ENCODE peak calls at places on chromosomes 3 and 15, in four cellular contexts. R, J, H and C are unnamed samples.

GRCh38 chr3:128473180-128473519 is 6.5 kb upstream of the DNAJB8 start:
- DNase-seq in R (no peak), H (no peak), J (no peak), C (no peak)

GRCh38 chr3:14787630-14788029 is 31.1 kb upstream of the FGD5 start:
- DNase-seq in R (no peak), H (no peak), J (no peak), C (no peak)

GRCh38 chr15:64216722-64217428 is 54.1 kb upstream of the PPIB start:
- DNase-seq in J (peak), H (no peak), R (peak), C (no peak)

GRCh38 chr3:101203411-101203810 is 117.0 kb downstream of the IMPG2 start:
- DNase-seq in R (peak), J (no peak), H (peak), C (no peak)

GRCh38 chr3:39361252-39361927 is 21.8 kb upstream of the SLC25A38 start:
- DNase-seq in R (no peak), H (no peak), J (no peak), C (no peak)

GRCh38 chr3:23702198-23702597 is 103.6 kb upstream of the UBE2E1 start:
- DNase-seq in J (no peak), H (no peak), R (no peak), C (no peak)

GRCh38 chr15:99578809-99579208 is 13.0 kb downstream of the MEF2A start:
- DNase-seq in J (no peak), H (no peak), R (no peak), C (no peak)

GRCh38 chr3:156576887-156577427 is 22.0 kb upstream of the SSR3 start:
- DNase-seq in H (no peak), J (no peak), R (peak), C (no peak)

GRCh38 chr3:129461022-129461421 is 21.0 kb downstream of the IFT122 start:
- DNase-seq in H (peak), R (peak), J (no peak), C (no peak)

GRCh38 chr15:49734831-49735508 is 114.1 kb downstream of the DTWD1 start:
- DNase-seq in H (no peak), R (no peak), J (no peak), C (no peak)

GRCh38 chr3:46553154-46553553 is 12.9 kb downstream of the LRRC2 start:
- DNase-seq in R (peak), J (no peak), H (no peak), C (no peak)

GRCh38 chr15:62742409-62743171 is 300.0 kb upstream of the TPM1 start:
- DNase-seq in H (peak), J (peak), R (peak), C (peak)

GRCh38 chr15:101053261-101053660 is 134.1 kb downstream of the LRRK1 start:
- DNase-seq in H (no peak), R (no peak), J (no peak), C (no peak)

GRCh38 chr15:48397841-48398240 is 66.6 kb downstream of the DUT start:
- DNase-seq in J (no peak), H (no peak), R (peak), C (no peak)

GRCh38 chr3:64074091-64074490 is 50.8 kb upstream of the PSMD6 start:
- DNase-seq in J (no peak), H (no peak), R (peak), C (no peak)

GRCh38 chr3:156787926-156788663 is 38.1 kb upstream of the LEKR1 start:
- DNase-seq in J (no peak), H (peak), R (peak), C (peak)

GRCh38 chr3:42216820-42217416 is 49.1 kb downstream of the CCK start:
- DNase-seq in J (no peak), H (no peak), R (peak), C (no peak)

GRCh38 chr3:131702156-131702555 is 199.4 kb upstream of the MRPL3 start:
- DNase-seq in J (no peak), H (no peak), R (no peak), C (no peak)

GRCh38 chr15:32859996-32860395 is 142.2 kb downstream of the GREM1 start:
- DNase-seq in R (no peak), J (no peak), H (no peak), C (no peak)

GRCh38 chr15:58274885-58275284 is 136.7 kb downstream of the AQP9 start:
- DNase-seq in J (no peak), R (no peak), H (no peak), C (no peak)

GRCh38 chr3:139389552-139390368 is at the start of gene COPB2:
- DNase-seq in J (peak), R (peak), H (peak), C (peak)

GRCh38 chr3:101643861-101644613 is 32.9 kb downstream of the ZBTB11 start:
- DNase-seq in R (peak), H (peak), J (no peak), C (no peak)

GRCh38 chr15:98002874-98003273 is 42.4 kb downstream of the ARRDC4 start:
- DNase-seq in R (no peak), J (no peak), H (no peak), C (no peak)

GRCh38 chr3:46935168-46935858 is 41.2 kb downstream of the CCDC12 start:
- DNase-seq in J (peak), R (peak), H (peak), C (no peak)

GRCh38 chr3:83523470-83524073 is 1435.2 kb upstream of the CADM2 start:
- DNase-seq in J (peak), R (peak), H (peak), C (peak)

GRCh38 chr3:54349231-54349647 is 226.9 kb downstream of the CACNA2D3 start:
- DNase-seq in H (no peak), J (peak), R (no peak), C (no peak)

GRCh38 chr15:65559941-65560340 is 29.7 kb downstream of the HACD3 start:
- DNase-seq in J (no peak), H (no peak), R (no peak), C (no peak)

GRCh38 chr15:38189651-38190280 is 62.9 kb upstream of the SPRED1 start:
- DNase-seq in J (no peak), R (no peak), H (no peak), C (no peak)

GRCh38 chr15:43229977-43230376 is 9.2 kb upstream of the EPB42 start:
- DNase-seq in R (no peak), H (no peak), J (no peak), C (no peak)

GRCh38 chr3:186717039-186717457 is at the start of gene KNG1:
- DNase-seq in R (no peak), H (no peak), J (no peak), C (no peak)

GRCh38 chr15:69648215-69648614 is 195.6 kb downstream of the RPLP1 start:
- DNase-seq in H (no peak), R (no peak), J (peak), C (no peak)

GRCh38 chr15:69644876-69645275 is 192.3 kb downstream of the RPLP1 start:
- DNase-seq in J (no peak), R (no peak), H (no peak), C (no peak)

GRCh38 chr15:69647160-69647513 is 194.5 kb downstream of the RPLP1 start:
- DNase-seq in R (no peak), J (no peak), H (no peak), C (no peak)

GRCh38 chr15:69643971-69644370 is 191.4 kb downstream of the RPLP1 start:
- DNase-seq in R (no peak), J (no peak), H (no peak), C (no peak)

DNA sequence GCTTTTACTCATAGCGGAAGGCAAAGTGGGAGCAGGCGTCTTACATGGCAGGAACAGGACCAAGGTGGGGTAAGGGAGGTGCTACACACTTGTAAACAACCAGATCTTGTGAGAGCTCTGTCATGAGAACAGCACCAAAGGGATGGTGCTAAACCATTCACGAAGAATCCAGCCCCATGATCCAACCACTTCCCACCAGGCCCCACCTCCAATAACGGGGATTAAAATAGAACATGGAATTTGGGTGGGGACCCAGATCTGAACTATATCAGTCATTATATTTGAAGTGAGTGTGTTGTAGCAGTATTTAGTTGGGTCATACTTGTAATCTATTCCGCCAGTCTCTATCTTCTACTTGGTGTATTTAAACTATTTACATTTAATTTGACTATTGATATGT is 190.9 kb downstream of the RPLP1 start:
- DNase-seq in J (no peak), R (no peak), H (no peak), C (no peak)
- H3K4me3 ChIP-seq in J (no peak), R (no peak), H (no peak), C (no peak)

DNA sequence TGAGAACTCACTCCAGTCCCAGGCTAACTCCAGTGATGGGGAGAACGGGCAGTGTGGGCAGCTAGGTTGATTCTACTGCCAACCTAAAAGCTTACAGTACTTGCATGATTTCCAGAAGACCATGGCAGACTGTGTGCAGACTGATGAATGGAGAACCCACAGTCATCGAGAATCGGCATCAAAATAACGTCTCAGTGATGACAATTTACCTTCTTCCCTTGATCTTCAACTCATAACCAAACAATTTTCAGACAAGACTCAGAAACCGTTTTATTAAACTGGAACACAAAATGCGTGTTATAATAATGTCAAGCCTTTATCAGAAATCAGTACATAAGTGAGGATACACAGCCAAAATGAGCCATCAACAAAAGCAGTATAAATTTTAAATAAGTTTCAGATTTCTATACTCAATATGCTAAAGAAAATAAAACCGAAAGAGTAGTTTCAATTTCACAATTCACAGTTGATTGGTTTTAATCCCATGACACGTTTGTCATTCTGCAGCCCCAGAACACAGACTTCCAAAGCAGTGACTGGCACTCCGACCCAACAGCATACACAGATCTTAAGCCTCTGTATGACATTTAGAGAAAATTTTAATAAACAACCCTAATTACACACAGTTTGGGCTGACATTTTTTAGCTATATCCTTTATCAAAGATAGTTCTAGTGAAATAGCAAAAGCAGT is 54.5 kb downstream of the ZMAT3 start:
- DNase-seq in J (no peak), H (no peak), R (no peak), C (no peak)
- H3K4me3 ChIP-seq in J (no peak), H (no peak), R (no peak), C (no peak)

GRCh38 chr3:11543141-11543947 is 100.4 kb downstream of the VGLL4 start:
- DNase-seq in H (no peak), R (no peak), J (no peak), C (no peak)

GRCh38 chr3:11542551-11542950 is 101.2 kb downstream of the VGLL4 start:
- DNase-seq in H (no peak), J (no peak), R (no peak), C (no peak)

GRCh38 chr3:11543948-11544387 is 99.7 kb downstream of the VGLL4 start:
- DNase-seq in J (no peak), H (no peak), R (no peak), C (no peak)

GRCh38 chr3:11545186-11545851 is 98.4 kb downstream of the VGLL4 start:
- DNase-seq in H (no peak), R (no peak), J (no peak), C (no peak)

DNA sequence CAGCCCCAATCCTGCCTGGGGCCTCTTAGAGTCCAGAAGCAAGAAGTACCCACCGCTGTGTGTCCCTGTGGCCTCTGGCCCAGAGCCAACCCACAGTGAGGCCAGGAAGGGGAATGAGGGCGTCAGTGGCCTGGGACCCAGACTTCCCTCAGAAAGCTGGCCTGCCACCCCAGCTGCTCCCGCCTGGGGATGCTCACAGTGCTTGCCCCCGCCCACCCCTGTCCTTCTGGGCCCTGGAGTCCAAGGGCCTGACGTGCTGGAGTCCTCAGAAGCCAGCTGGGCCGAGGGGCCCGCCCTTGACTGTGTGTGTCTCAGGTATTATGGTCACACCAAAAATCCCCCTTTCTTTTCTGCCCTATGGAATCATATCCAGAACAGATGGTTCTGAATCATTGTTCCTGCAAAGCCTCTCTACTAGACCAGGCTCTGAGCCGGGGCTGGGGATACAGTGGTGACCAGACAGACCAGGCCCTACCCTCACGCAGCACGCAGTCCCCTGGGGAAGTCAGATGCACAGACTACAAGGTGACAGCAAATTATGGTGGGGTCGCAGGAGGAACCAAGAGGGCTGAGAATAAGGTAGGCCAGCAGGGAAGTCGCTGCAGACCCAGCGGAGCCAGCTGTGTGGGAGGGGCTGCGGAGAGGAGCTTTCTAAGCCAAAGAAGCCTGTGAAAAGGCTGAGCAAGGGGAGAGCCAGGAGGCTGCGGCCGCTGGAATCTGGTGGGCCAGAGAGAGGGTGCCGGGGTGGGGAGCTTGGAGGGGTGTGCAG is 99.1 kb downstream of the VGLL4 start:
- DNase-seq in J (peak), H (no peak), R (peak), C (no peak)
- H3K4me3 ChIP-seq in J (no peak), H (no peak), R (no peak), C (no peak)

DNA sequence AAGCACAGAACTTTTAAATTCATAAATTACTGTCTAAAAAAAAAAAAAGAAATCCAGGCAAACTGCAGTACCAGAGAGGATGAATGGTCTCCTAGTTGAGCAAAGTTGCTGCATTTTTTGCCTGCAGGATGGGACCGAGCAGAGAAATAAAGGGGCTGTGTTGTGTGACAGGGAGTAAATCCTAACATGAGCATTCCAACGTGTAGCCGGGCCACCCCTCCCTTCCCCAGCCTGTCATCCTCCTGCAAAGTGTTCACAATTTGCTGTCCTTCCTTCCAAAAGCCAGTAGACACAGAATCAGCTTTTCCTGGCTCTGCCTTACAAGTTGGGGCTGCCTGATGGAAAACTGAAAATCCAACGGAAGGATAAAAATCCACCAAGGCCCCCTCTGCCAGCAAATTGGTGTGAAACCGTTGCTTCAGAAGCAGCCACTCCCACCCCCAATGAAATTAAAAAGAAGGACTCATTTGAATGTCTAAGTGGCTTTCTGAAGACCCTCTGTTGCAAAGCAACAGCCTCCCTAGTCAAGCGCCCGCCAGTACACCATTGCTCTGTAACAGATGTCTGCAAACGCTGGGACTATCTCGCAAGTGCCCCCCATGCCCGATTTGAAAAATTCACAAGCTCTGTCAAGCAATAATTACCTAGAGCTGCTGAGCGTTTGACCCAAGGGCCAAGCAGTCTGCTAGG is 710 bp downstream of the FRMD4B start:
- DNase-seq in R (no peak), H (no peak), J (no peak), C (no peak)
- H3K4me3 ChIP-seq in R (no peak), H (peak), J (peak), C (peak)